ENCODE peak calls at places on chromosomes 2 and 18, in ten cellular contexts. N is stomach, X is HCT116, E is H1, W is Panc1, Y is upper lobe of left lung, I is suprapubic skin, Q is endothelial cell of umbilical vein, M is SK-N-SH, A is HepG2. T is an unnamed sample.
A peak's percentile ranks its signal among the peaks of the same experiment; 100 is the strongest.

GRCh38 chr2:109120166-109120565 is 8.8 kb upstream of the SH3RF3 start:
- DNase-seq in N (no peak), X (no peak), E (no peak), W (no peak), Y (no peak), I (no peak), Q (no peak), M (no peak), A (no peak), T (no peak)

GRCh38 chr2:20438334-20439192 is 8.3 kb upstream of the RHOB start:
- DNase-seq in N (no peak), X (no peak), E (no peak), W (peak; percentile 91), Y (no peak), I (peak; percentile 81), Q (peak; percentile 66), M (no peak), A (peak; percentile 87), T (peak; percentile 82)

GRCh38 chr2:24825883-24826800 is 32.9 kb downstream of the CENPO start:
- DNase-seq in N (peak; percentile 20), X (no peak), E (peak; percentile 43), W (no peak), Y (no peak), I (no peak), Q (peak; percentile 54), M (peak; percentile 23), A (no peak), T (peak; percentile 85)

GRCh38 chr2:9751831-9752230 is 91.4 kb upstream of the TAF1B start:
- DNase-seq in N (no peak), X (no peak), E (no peak), W (no peak), Y (peak; percentile 43), I (no peak), Q (no peak), M (no peak), A (no peak), T (no peak)

GRCh38 chr2:124317628-124318027 is 292.5 kb downstream of the CNTNAP5 start:
- DNase-seq in N (no peak), X (no peak), E (no peak), W (no peak), Y (no peak), I (no peak), Q (no peak), M (no peak), A (no peak), T (no peak)

GRCh38 chr2:111057721-111058120 is 63.0 kb upstream of the BCL2L11 start:
- DNase-seq in N (no peak), X (no peak), E (no peak), W (no peak), Y (peak; percentile 28), I (no peak), Q (no peak), M (no peak), A (no peak), T (no peak)

GRCh38 chr2:160210599-160211138 is 10.6 kb upstream of the ITGB6 start:
- DNase-seq in N (peak; percentile 79), X (peak; percentile 68), E (peak; percentile 89), W (no peak), Y (no peak), I (peak; percentile 72), Q (peak; percentile 92), M (peak; percentile 52), A (peak; percentile 60), T (no peak)

GRCh38 chr2:134301099-134301970 is 47.5 kb downstream of the MGAT5 start:
- DNase-seq in N (no peak), X (no peak), E (no peak), W (no peak), Y (no peak), I (no peak), Q (peak; percentile 81), M (no peak), A (no peak), T (no peak)

GRCh38 chr2:47323009-47323821 is 79.7 kb upstream of the MSH2 start:
- DNase-seq in N (peak; percentile 73), X (peak; percentile 57), E (peak; percentile 94), W (peak; percentile 67), Y (no peak), I (peak; percentile 75), Q (peak; percentile 71), M (peak; percentile 87), A (peak; percentile 69), T (no peak)

GRCh38 chr2:109594246-109594900 is 19.4 kb downstream of the SEPTIN10 start:
- DNase-seq in N (no peak), X (no peak), E (no peak), W (no peak), Y (peak; percentile 50), I (no peak), Q (no peak), M (no peak), A (no peak), T (no peak)

GRCh38 chr2:111251711-111252110 is 131.0 kb downstream of the BCL2L11 start:
- DNase-seq in N (no peak), X (no peak), E (no peak), W (no peak), Y (no peak), I (no peak), Q (no peak), M (no peak), A (no peak), T (no peak)

GRCh38 chr2:122007577-122007976 is 252.1 kb downstream of the TSN start:
- DNase-seq in N (no peak), X (no peak), E (no peak), W (no peak), Y (no peak), I (no peak), Q (no peak), M (no peak), A (no peak), T (no peak)

GRCh38 chr2:100731535-100731981 is 88.4 kb upstream of the NPAS2 start:
- DNase-seq in N (no peak), X (no peak), E (no peak), W (no peak), Y (no peak), I (no peak), Q (peak; percentile 26), M (no peak), A (no peak), T (no peak)

GRCh38 chr2:65545818-65546217 is 113.4 kb upstream of the SPRED2 start:
- DNase-seq in N (no peak), X (no peak), E (no peak), W (peak; percentile 56), Y (no peak), I (no peak), Q (peak; percentile 68), M (no peak), A (no peak), T (no peak)

GRCh38 chr18:46767217-46767616 is 10.4 kb upstream of the ST8SIA5 start:
- DNase-seq in N (no peak), X (no peak), E (no peak), W (no peak), Y (no peak), I (no peak), Q (no peak), M (no peak), A (no peak), T (no peak)

GRCh38 chr2:101119431-101119830 is 31.8 kb downstream of the TBC1D8 start:
- DNase-seq in N (peak; percentile 53), X (no peak), E (no peak), W (no peak), Y (no peak), I (no peak), Q (no peak), M (no peak), A (no peak), T (no peak)

DNA sequence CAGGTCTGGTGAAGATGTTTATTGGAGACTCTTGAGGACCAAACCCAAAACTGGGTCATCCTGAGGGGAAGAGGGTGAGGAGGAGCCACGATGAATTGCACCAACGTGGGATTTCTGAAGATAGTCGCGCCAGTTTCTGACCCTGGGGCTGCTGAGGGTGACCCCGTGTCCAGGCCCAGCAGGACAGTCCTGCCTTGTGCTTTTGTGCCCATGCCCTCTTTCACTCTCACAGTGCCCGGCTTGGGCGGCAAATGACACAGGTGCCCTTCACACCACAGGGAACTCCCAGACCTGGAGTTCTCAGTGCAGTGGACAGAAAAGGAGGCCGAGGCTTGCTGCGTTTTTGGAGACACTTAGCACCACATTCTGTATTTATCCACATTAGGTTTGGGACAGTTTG is 15.5 kb upstream of the KIF1A start:
- DNase-seq in N (no peak), X (no peak), E (no peak), W (no peak), Y (peak; percentile 29), I (peak; percentile 29), Q (no peak), M (no peak), A (no peak), T (no peak)
- H3K27me3 ChIP-seq in N (peaks cover 11% of the 10 kb centered on the region), X (peaks cover 2% of the 10 kb centered on the region), E (no peaks in the 10 kb centered on the region), W (no peaks in the 10 kb centered on the region), Y (no peaks in the 10 kb centered on the region), I (peaks cover 24% of the 10 kb centered on the region), Q (peaks cover 8% of the 10 kb centered on the region), M (no peaks in the 10 kb centered on the region), A (peaks cover 55% of the 10 kb centered on the region), T (no peaks in the 10 kb centered on the region)

GRCh38 chr2:68796306-68796905 is 61.8 kb downstream of the ARHGAP25 start:
- DNase-seq in N (no peak), X (no peak), E (no peak), W (no peak), Y (no peak), I (no peak), Q (peak; percentile 35), M (no peak), A (no peak), T (no peak)
- H3K4me1 ChIP-seq in N (peaks cover 20% of the 10 kb centered on the region), X (peaks cover 3% of the 10 kb centered on the region), E (peaks cover 3% of the 10 kb centered on the region), W (no peaks in the 10 kb centered on the region), Y (peaks cover 43% of the 10 kb centered on the region), I (peaks cover 48% of the 10 kb centered on the region), Q (peaks cover 15% of the 10 kb centered on the region), M (no peaks in the 10 kb centered on the region), A (no peaks in the 10 kb centered on the region), T (peaks cover 26% of the 10 kb centered on the region)

DNA sequence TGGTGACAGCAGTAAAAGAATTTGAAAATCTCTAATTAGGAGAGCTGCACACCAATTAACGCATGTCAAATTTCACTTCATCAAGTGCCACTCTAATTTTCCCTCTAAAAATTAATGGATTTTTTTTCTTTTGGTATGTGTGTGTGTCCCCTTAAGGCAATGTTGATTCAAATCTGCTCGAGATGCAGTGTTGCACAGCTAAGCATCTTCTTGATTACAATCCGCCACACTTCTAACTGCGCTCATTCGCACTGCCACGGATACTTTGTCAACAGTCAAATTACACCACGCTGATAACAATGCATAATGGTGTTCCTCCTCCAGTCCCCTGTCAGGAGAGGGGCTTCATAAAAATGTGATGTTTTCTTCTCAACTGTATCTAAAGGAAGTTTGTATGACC is 261.4 kb downstream of the MEIS1 start:
- DNase-seq in N (no peak), X (no peak), E (no peak), W (no peak), Y (no peak), I (no peak), Q (no peak), M (no peak), A (no peak), T (no peak)
- TF ChIP-seq POLR2AphosphoS5 in N (no peak), X (no peak), E (no peak), W (no peak), Y (no peak), I (no peak), Q (no peak), M (no peak), A (no peak), T (no peak)

DNA sequence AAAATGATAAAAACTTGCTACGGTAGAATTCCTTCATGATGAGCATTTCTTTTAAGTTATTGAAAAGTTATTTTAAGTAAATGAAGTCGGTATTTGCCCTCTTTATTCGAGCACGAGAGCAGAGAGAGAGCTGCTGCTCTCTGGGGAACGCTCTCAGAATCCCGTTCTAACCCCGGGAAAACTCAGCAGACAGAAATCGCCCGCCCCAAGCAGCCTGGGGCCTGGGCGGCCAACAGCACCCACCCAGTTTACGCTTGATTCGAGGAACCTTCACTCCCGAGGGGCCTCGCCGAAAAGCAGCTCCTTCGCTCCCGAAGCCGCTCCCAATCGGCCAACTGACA is 3.5 kb upstream of the OTX1 start:
- DNase-seq in N (no peak), X (no peak), E (no peak), W (no peak), Y (no peak), I (no peak), Q (no peak), M (peak; percentile 27), A (no peak), T (no peak)
- H3K27me3 ChIP-seq in N (peaks cover 65% of the 10 kb centered on the region), X (no peaks in the 10 kb centered on the region), E (peaks cover 6% of the 10 kb centered on the region), W (no peaks in the 10 kb centered on the region), Y (no peaks in the 10 kb centered on the region), I (peaks cover 56% of the 10 kb centered on the region), Q (peaks cover 43% of the 10 kb centered on the region), M (no peaks in the 10 kb centered on the region), A (no peaks in the 10 kb centered on the region), T (no peaks in the 10 kb centered on the region)